ENCODE peak calls at places on chromosome 17, in six cellular contexts. One of them, this sample, is unnamed. For H3K4me1 and H3K27me3, the result is how much of the 10 kb centered on the place peaks cover.

GRCh38 chr17:76710863-76711611 is at the start of gene MXRA7:
- DNase-seq in left ventricle myocardium inferior: peak
- DNase-seq in CD4-positive, CD25-positive, alpha-beta regulatory T cell: no peak
- DNase-seq in neural progenitor cell: peak
- DNase-seq in pancreas: peak
- DNase-seq in heart right ventricle: peak
- DNase-seq in this sample: peak

GRCh38 chr17:77475012-77475976 is 334.5 kb downstream of the SEC14L1 start:
- DNase-seq in left ventricle myocardium inferior: no peak
- DNase-seq in CD4-positive, CD25-positive, alpha-beta regulatory T cell: peak
- DNase-seq in neural progenitor cell: no peak
- DNase-seq in pancreas: no peak
- DNase-seq in heart right ventricle: no peak
- DNase-seq in this sample: peak

GRCh38 chr17:15456486-15456885 is 10.9 kb downstream of the CDRT4 start:
- DNase-seq in left ventricle myocardium inferior: peak
- DNase-seq in CD4-positive, CD25-positive, alpha-beta regulatory T cell: no peak
- DNase-seq in neural progenitor cell: no peak
- DNase-seq in pancreas: no peak
- DNase-seq in heart right ventricle: peak
- DNase-seq in this sample: no peak

GRCh38 chr17:5769936-5770335 is 185.6 kb upstream of the NLRP1 start:
- DNase-seq in left ventricle myocardium inferior: no peak
- DNase-seq in CD4-positive, CD25-positive, alpha-beta regulatory T cell: no peak
- DNase-seq in neural progenitor cell: peak
- DNase-seq in pancreas: no peak
- DNase-seq in heart right ventricle: no peak
- DNase-seq in this sample: no peak

GRCh38 chr17:2157081-2157480 is 102.2 kb downstream of the HIC1 start:
- DNase-seq in left ventricle myocardium inferior: no peak
- DNase-seq in CD4-positive, CD25-positive, alpha-beta regulatory T cell: no peak
- DNase-seq in neural progenitor cell: no peak
- DNase-seq in pancreas: no peak
- DNase-seq in heart right ventricle: no peak
- DNase-seq in this sample: no peak

GRCh38 chr17:13909901-13910519 is 159.3 kb upstream of the COX10 start:
- DNase-seq in left ventricle myocardium inferior: no peak
- DNase-seq in CD4-positive, CD25-positive, alpha-beta regulatory T cell: no peak
- DNase-seq in neural progenitor cell: no peak
- DNase-seq in pancreas: no peak
- DNase-seq in heart right ventricle: no peak
- DNase-seq in this sample: no peak

GRCh38 chr17:66416207-66416940 is 114.0 kb downstream of the PRKCA start:
- DNase-seq in left ventricle myocardium inferior: no peak
- DNase-seq in CD4-positive, CD25-positive, alpha-beta regulatory T cell: no peak
- DNase-seq in neural progenitor cell: peak
- DNase-seq in pancreas: no peak
- DNase-seq in heart right ventricle: no peak
- DNase-seq in this sample: no peak

GRCh38 chr17:45423936-45424335 is 8.7 kb downstream of the ARHGAP27 start:
- DNase-seq in left ventricle myocardium inferior: no peak
- DNase-seq in CD4-positive, CD25-positive, alpha-beta regulatory T cell: no peak
- DNase-seq in neural progenitor cell: no peak
- DNase-seq in pancreas: no peak
- DNase-seq in heart right ventricle: no peak
- DNase-seq in this sample: no peak

GRCh38 chr17:33381201-33381600 is 88.1 kb upstream of the ASIC2 start:
- DNase-seq in left ventricle myocardium inferior: no peak
- DNase-seq in CD4-positive, CD25-positive, alpha-beta regulatory T cell: no peak
- DNase-seq in neural progenitor cell: peak
- DNase-seq in pancreas: no peak
- DNase-seq in heart right ventricle: no peak
- DNase-seq in this sample: no peak

GRCh38 chr17:40121886-40122465 is at the start of gene MSL1:
- DNase-seq in left ventricle myocardium inferior: peak
- DNase-seq in CD4-positive, CD25-positive, alpha-beta regulatory T cell: peak
- DNase-seq in neural progenitor cell: peak
- DNase-seq in pancreas: peak
- DNase-seq in heart right ventricle: peak
- DNase-seq in this sample: peak

GRCh38 chr17:15298176-15298575 is 33.0 kb upstream of the PMP22 start:
- DNase-seq in left ventricle myocardium inferior: no peak
- DNase-seq in CD4-positive, CD25-positive, alpha-beta regulatory T cell: no peak
- DNase-seq in neural progenitor cell: no peak
- DNase-seq in pancreas: no peak
- DNase-seq in heart right ventricle: no peak
- DNase-seq in this sample: no peak

GRCh38 chr17:40033339-40033738 is 18.1 kb downstream of the CSF3 start:
- DNase-seq in left ventricle myocardium inferior: no peak
- DNase-seq in CD4-positive, CD25-positive, alpha-beta regulatory T cell: no peak
- DNase-seq in neural progenitor cell: no peak
- DNase-seq in pancreas: peak
- DNase-seq in heart right ventricle: no peak
- DNase-seq in this sample: no peak

DNA sequence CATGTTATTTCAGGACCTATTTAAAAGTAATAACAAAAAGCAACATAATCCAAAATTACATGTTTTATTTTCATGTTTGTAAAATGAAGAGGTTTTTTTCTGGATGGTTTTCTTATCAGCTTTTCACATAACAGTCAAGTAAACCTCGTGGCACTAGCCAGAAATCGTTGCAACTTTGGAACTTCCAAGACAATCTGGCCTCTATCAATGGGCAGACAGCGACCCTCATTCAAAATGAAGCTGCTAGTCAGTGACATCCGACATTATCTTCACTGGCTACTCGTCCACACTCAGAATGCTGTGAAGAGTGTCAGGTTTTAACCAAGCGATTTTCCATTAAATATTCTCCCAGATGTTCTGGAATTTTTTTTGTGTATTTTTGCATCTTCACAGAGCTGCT is 22.7 kb downstream of the ZNF652 start:
- DNase-seq in left ventricle myocardium inferior: no peak
- DNase-seq in CD4-positive, CD25-positive, alpha-beta regulatory T cell: no peak
- DNase-seq in neural progenitor cell: no peak
- DNase-seq in pancreas: no peak
- DNase-seq in heart right ventricle: no peak
- DNase-seq in this sample: no peak
- H3K4me1 ChIP-seq in left ventricle myocardium inferior: under half
- H3K4me1 ChIP-seq in CD4-positive, CD25-positive, alpha-beta regulatory T cell: under half
- H3K4me1 ChIP-seq in neural progenitor cell: under half
- H3K4me1 ChIP-seq in pancreas: under half
- H3K4me1 ChIP-seq in heart right ventricle: under half
- H3K4me1 ChIP-seq in this sample: half or more

GRCh38 chr17:38428643-38429371 is 543 bp downstream of the ARHGAP23 start:
- DNase-seq in left ventricle myocardium inferior: peak
- DNase-seq in CD4-positive, CD25-positive, alpha-beta regulatory T cell: no peak
- DNase-seq in neural progenitor cell: peak
- DNase-seq in pancreas: peak
- DNase-seq in heart right ventricle: peak
- DNase-seq in this sample: no peak

GRCh38 chr17:38429476-38430100 is 1.3 kb downstream of the ARHGAP23 start:
- DNase-seq in left ventricle myocardium inferior: no peak
- DNase-seq in CD4-positive, CD25-positive, alpha-beta regulatory T cell: no peak
- DNase-seq in neural progenitor cell: no peak
- DNase-seq in pancreas: no peak
- DNase-seq in heart right ventricle: no peak
- DNase-seq in this sample: no peak

GRCh38 chr17:38430822-38431221 is 2.6 kb downstream of the ARHGAP23 start:
- DNase-seq in left ventricle myocardium inferior: no peak
- DNase-seq in CD4-positive, CD25-positive, alpha-beta regulatory T cell: no peak
- DNase-seq in neural progenitor cell: no peak
- DNase-seq in pancreas: no peak
- DNase-seq in heart right ventricle: no peak
- DNase-seq in this sample: no peak

GRCh38 chr17:38431343-38432145 is 3.3 kb downstream of the ARHGAP23 start:
- DNase-seq in left ventricle myocardium inferior: no peak
- DNase-seq in CD4-positive, CD25-positive, alpha-beta regulatory T cell: no peak
- DNase-seq in neural progenitor cell: no peak
- DNase-seq in pancreas: no peak
- DNase-seq in heart right ventricle: no peak
- DNase-seq in this sample: no peak

GRCh38 chr17:38430316-38430715 is 2.1 kb downstream of the ARHGAP23 start:
- DNase-seq in left ventricle myocardium inferior: no peak
- DNase-seq in CD4-positive, CD25-positive, alpha-beta regulatory T cell: no peak
- DNase-seq in neural progenitor cell: no peak
- DNase-seq in pancreas: no peak
- DNase-seq in heart right ventricle: no peak
- DNase-seq in this sample: no peak
- H3K27me3 ChIP-seq in left ventricle myocardium inferior: under half
- H3K27me3 ChIP-seq in CD4-positive, CD25-positive, alpha-beta regulatory T cell: under half
- H3K27me3 ChIP-seq in neural progenitor cell: under half
- H3K27me3 ChIP-seq in pancreas: under half
- H3K27me3 ChIP-seq in heart right ventricle: under half
- H3K27me3 ChIP-seq in this sample: under half

DNA sequence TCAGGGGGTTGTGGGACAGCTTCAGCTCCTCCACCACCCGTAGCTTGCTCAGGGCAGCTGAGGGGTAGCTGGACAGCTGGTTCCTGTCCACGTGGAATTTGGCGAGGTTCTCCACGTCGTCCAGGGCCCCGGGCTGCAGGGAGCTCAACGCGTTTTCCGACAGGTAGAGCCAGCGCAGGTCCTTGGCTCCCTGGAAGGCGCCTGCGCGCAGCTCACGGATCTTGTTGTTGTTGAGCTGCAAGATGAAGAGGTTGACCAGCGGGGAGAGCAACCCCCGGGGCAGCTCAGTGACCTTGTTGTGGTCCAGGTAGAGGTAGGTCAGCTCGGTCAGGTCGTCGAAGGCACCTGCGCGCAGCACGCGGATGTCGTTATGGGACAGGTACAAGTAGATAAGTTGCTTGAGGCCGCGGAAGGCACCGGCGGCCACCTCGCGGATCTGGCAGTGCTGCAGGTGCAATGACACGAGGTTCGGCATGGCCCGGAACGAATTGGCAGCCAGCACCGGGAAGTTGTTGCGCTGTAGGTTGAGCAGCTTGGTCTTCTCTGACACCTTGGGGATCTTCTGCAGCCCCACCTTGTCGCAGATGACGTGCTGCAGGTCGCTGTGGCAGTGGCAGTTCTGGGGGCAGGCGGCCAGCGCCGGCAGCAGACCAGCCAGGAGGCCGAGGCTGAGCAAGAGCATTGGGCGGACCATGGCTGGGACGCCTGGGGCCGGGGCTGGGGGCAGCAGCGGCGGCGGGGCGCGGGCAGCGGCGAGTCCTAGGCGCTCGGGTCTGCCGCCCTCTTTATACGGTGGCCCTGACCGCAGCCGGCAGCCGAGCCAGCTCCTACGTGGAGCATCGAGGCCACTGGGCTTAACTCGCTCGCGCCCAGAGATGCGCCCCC is at the start of gene CHAD:
- DNase-seq in left ventricle myocardium inferior: no peak
- DNase-seq in CD4-positive, CD25-positive, alpha-beta regulatory T cell: no peak
- DNase-seq in neural progenitor cell: peak
- DNase-seq in pancreas: no peak
- DNase-seq in heart right ventricle: no peak
- DNase-seq in this sample: no peak
- H3K4me3 ChIP-seq in left ventricle myocardium inferior: peak
- H3K4me3 ChIP-seq in CD4-positive, CD25-positive, alpha-beta regulatory T cell: no peak
- H3K4me3 ChIP-seq in neural progenitor cell: peak
- H3K4me3 ChIP-seq in pancreas: no peak
- H3K4me3 ChIP-seq in heart right ventricle: peak
- H3K4me3 ChIP-seq in this sample: no peak

GRCh38 chr17:31496601-31497000 is 105.1 kb downstream of the RAB11FIP4 start:
- DNase-seq in left ventricle myocardium inferior: no peak
- DNase-seq in CD4-positive, CD25-positive, alpha-beta regulatory T cell: no peak
- DNase-seq in neural progenitor cell: no peak
- DNase-seq in pancreas: no peak
- DNase-seq in heart right ventricle: no peak
- DNase-seq in this sample: no peak
- H3K4me1 ChIP-seq in left ventricle myocardium inferior: under half
- H3K4me1 ChIP-seq in CD4-positive, CD25-positive, alpha-beta regulatory T cell: half or more
- H3K4me1 ChIP-seq in neural progenitor cell: under half
- H3K4me1 ChIP-seq in pancreas: half or more
- H3K4me1 ChIP-seq in heart right ventricle: under half
- H3K4me1 ChIP-seq in this sample: half or more

GRCh38 chr17:50731575-50732460 is 12.4 kb downstream of the LUC7L3 start:
- DNase-seq in left ventricle myocardium inferior: no peak
- DNase-seq in CD4-positive, CD25-positive, alpha-beta regulatory T cell: no peak
- DNase-seq in neural progenitor cell: no peak
- DNase-seq in pancreas: no peak
- DNase-seq in heart right ventricle: no peak
- DNase-seq in this sample: no peak
- H3K27me3 ChIP-seq in left ventricle myocardium inferior: under half
- H3K27me3 ChIP-seq in CD4-positive, CD25-positive, alpha-beta regulatory T cell: under half
- H3K27me3 ChIP-seq in neural progenitor cell: under half
- H3K27me3 ChIP-seq in pancreas: under half
- H3K27me3 ChIP-seq in heart right ventricle: under half
- H3K27me3 ChIP-seq in this sample: under half

GRCh38 chr17:75030161-75030560 is 16.6 kb downstream of the ATP5PD start:
- DNase-seq in left ventricle myocardium inferior: no peak
- DNase-seq in CD4-positive, CD25-positive, alpha-beta regulatory T cell: no peak
- DNase-seq in neural progenitor cell: no peak
- DNase-seq in pancreas: no peak
- DNase-seq in heart right ventricle: no peak
- DNase-seq in this sample: no peak
- H3K4me3 ChIP-seq in left ventricle myocardium inferior: no peak
- H3K4me3 ChIP-seq in CD4-positive, CD25-positive, alpha-beta regulatory T cell: no peak
- H3K4me3 ChIP-seq in neural progenitor cell: no peak
- H3K4me3 ChIP-seq in pancreas: no peak
- H3K4me3 ChIP-seq in heart right ventricle: no peak
- H3K4me3 ChIP-seq in this sample: no peak

DNA sequence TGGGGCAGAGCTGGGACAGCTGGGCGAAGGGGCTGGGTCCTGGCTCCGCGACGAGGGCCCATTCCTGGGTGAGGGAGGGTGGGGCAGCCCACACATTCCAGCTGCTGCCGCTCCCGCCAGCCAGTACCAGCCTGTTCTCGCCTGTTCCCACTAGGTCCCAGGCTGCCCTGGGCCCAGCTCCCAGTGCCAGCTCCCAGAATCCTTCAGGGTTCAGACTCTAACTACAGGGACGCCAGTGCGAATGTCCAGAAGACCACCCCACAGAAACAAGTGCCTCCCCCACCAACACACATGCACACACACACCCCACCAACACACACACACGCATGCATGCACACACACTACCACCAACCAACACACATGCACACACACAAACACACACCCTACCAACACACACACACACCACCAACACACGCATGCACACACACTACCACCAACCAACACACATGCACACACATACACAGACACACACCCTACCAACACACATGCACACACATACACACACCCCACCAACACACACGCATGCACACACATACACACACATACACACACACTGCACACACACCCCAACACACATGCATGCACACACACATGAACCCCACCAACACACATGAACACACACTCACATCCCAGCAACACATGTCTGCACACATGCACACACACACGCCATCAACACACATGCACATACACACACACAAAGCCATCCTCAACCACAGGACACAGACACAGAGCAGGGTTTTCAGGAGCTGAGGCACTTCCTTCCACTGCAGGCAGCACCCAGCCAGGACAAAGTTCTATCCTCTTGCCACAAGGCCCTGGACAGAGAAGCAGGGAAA is 27.5 kb upstream of the KRT17 start:
- DNase-seq in left ventricle myocardium inferior: no peak
- DNase-seq in CD4-positive, CD25-positive, alpha-beta regulatory T cell: no peak
- DNase-seq in neural progenitor cell: no peak
- DNase-seq in pancreas: peak
- DNase-seq in heart right ventricle: no peak
- DNase-seq in this sample: no peak
- H3K4me1 ChIP-seq in left ventricle myocardium inferior: under half
- H3K4me1 ChIP-seq in CD4-positive, CD25-positive, alpha-beta regulatory T cell: under half
- H3K4me1 ChIP-seq in neural progenitor cell: under half
- H3K4me1 ChIP-seq in pancreas: under half
- H3K4me1 ChIP-seq in heart right ventricle: under half
- H3K4me1 ChIP-seq in this sample: under half

This sample was measured in CD8-positive, alpha-beta memory T cell.